ENCODE peak calls at places on chromosomes 7 and 10, in seven cellular contexts. C, W, B, U, D, H and S are unnamed samples.
A peak's percentile ranks its signal among the peaks of the same experiment; 100 is the strongest.

GRCh38 chr7:108348913-108349312 is 107.3 kb downstream of the NRCAM start:
- DNase-seq in B (no peak), U (no peak), W (no peak), D (no peak), H (no peak), C (no peak), S (no peak)

GRCh38 chr7:93365341-93365740 is 133.2 kb downstream of the VPS50 start:
- DNase-seq in H (no peak), U (no peak), C (no peak), W (no peak), D (no peak), B (no peak), S (no peak)

GRCh38 chr10:66162560-66163143 is 763.2 kb upstream of the LRRTM3 start:
- DNase-seq in B (peak; percentile 18), U (no peak), H (no peak), C (no peak), D (no peak), W (no peak), S (no peak)

GRCh38 chr10:127919418-127920191 is 12.7 kb downstream of the PTPRE start:
- DNase-seq in U (no peak), D (no peak), H (no peak), W (no peak), C (no peak), B (no peak), S (no peak)

GRCh38 chr10:32937824-32938482 is 20.1 kb downstream of the ITGB1 start:
- DNase-seq in W (no peak), D (no peak), B (no peak), U (no peak), C (no peak), H (no peak), S (no peak)

GRCh38 chr7:16428672-16429071 is 7.3 kb upstream of the CRPPA start:
- DNase-seq in D (no peak), H (no peak), U (no peak), C (no peak), W (no peak), B (no peak), S (no peak)

GRCh38 chr7:139827042-139827441 is 2.0 kb upstream of the TBXAS1 start:
- DNase-seq in U (no peak), D (no peak), W (peak; percentile 7), C (no peak), H (no peak), B (peak; percentile 14), S (no peak)

GRCh38 chr7:50662059-50662689 is 97.0 kb upstream of the DDC start:
- DNase-seq in U (no peak), W (no peak), H (no peak), C (no peak), B (no peak), D (no peak), S (no peak)

GRCh38 chr10:22086730-22087364 is 83.3 kb upstream of the DNAJC1 start:
- DNase-seq in H (peak; percentile 94), B (peak; percentile 69), W (peak; percentile 38), C (no peak), D (no peak), U (no peak), S (no peak)

GRCh38 chr7:130699686-130700085 is 13.3 kb upstream of the TSGA13 start:
- DNase-seq in C (no peak), B (no peak), U (no peak), W (no peak), D (no peak), H (no peak), S (no peak)

GRCh38 chr10:91726355-91726754 is 71.9 kb upstream of the TNKS2 start:
- DNase-seq in C (no peak), H (no peak), W (no peak), B (no peak), D (no peak), U (no peak), S (no peak)

GRCh38 chr10:74163313-74164068 is 12.5 kb downstream of the ADK start:
- DNase-seq in W (no peak), U (no peak), C (no peak), B (no peak), D (no peak), H (no peak), S (no peak)

GRCh38 chr10:85646312-85646711 is 720.3 kb downstream of the GRID1 start:
- DNase-seq in W (no peak), H (no peak), D (no peak), B (no peak), U (no peak), C (no peak), S (no peak)

GRCh38 chr10:113563306-113564088 is 10.6 kb downstream of the HABP2 start:
- DNase-seq in U (peak; percentile 29), B (peak; percentile 88), W (peak; percentile 52), D (peak; percentile 61), C (peak; percentile 45), H (peak; percentile 84), S (peak; percentile 85)